ENCODE peak calls at places on chromosomes 12 and 14, in five cellular contexts. One of them, this sample, is unnamed.

GRCh38 chr14:80491131-80491530 is 279.8 kb upstream of the DIO2 start:
- DNase-seq in GM19239: no peak
- DNase-seq in NCI-H146: peak; percentile 77
- DNase-seq in NCI-H2081: peak; percentile 72
- DNase-seq in AML-193: no peak
- DNase-seq in this sample: no peak

GRCh38 chr12:11016937-11017336 is 5.5 kb downstream of the TAS2R19 start:
- DNase-seq in NCI-H2081: no peak
- DNase-seq in GM19239: no peak
- DNase-seq in AML-193: no peak
- DNase-seq in NCI-H146: no peak
- DNase-seq in this sample: no peak

GRCh38 chr14:97625512-97625911 is 828.3 kb downstream of the VRK1 start:
- DNase-seq in NCI-H2081: no peak
- DNase-seq in AML-193: no peak
- DNase-seq in NCI-H146: no peak
- DNase-seq in GM19239: no peak
- DNase-seq in this sample: no peak

GRCh38 chr12:52956987-52957386 is 8.1 kb downstream of the KRT18 start:
- DNase-seq in AML-193: no peak
- DNase-seq in GM19239: no peak
- DNase-seq in NCI-H146: peak; percentile 92
- DNase-seq in NCI-H2081: peak; percentile 67
- DNase-seq in this sample: no peak

GRCh38 chr12:115257791-115258190 is 573.8 kb upstream of the TBX3 start:
- DNase-seq in NCI-H146: no peak
- DNase-seq in GM19239: no peak
- DNase-seq in NCI-H2081: no peak
- DNase-seq in AML-193: no peak
- DNase-seq in this sample: peak; percentile 55

GRCh38 chr12:109875572-109876131 is 4.7 kb downstream of the GLTP start:
- DNase-seq in GM19239: no peak
- DNase-seq in NCI-H146: no peak
- DNase-seq in NCI-H2081: no peak
- DNase-seq in AML-193: no peak
- DNase-seq in this sample: no peak

GRCh38 chr12:55972045-55972843 is 1.6 kb upstream of the RAB5B start:
- DNase-seq in NCI-H146: no peak
- DNase-seq in GM19239: no peak
- DNase-seq in AML-193: no peak
- DNase-seq in NCI-H2081: no peak
- DNase-seq in this sample: no peak

GRCh38 chr12:53939141-53940108 is 794 bp downstream of the HOXC13 start:
- DNase-seq in AML-193: no peak
- DNase-seq in GM19239: no peak
- DNase-seq in NCI-H146: no peak
- DNase-seq in NCI-H2081: no peak
- DNase-seq in this sample: no peak

GRCh38 chr12:109020750-109021380 is at the start of gene SVOP:
- DNase-seq in GM19239: no peak
- DNase-seq in AML-193: no peak
- DNase-seq in NCI-H146: peak; percentile 91
- DNase-seq in NCI-H2081: peak; percentile 88
- DNase-seq in this sample: peak; percentile 40

GRCh38 chr12:52395761-52396434 is 10.2 kb downstream of the KRT82 start:
- DNase-seq in GM19239: no peak
- DNase-seq in NCI-H146: peak; percentile 81
- DNase-seq in NCI-H2081: peak; percentile 12
- DNase-seq in AML-193: no peak
- DNase-seq in this sample: no peak

GRCh38 chr12:67802723-67803122 is 154.2 kb downstream of the DYRK2 start:
- DNase-seq in NCI-H2081: no peak
- DNase-seq in AML-193: no peak
- DNase-seq in NCI-H146: no peak
- DNase-seq in GM19239: no peak
- DNase-seq in this sample: no peak

GRCh38 chr12:132359971-132360370 is 30.6 kb upstream of the GALNT9 start:
- DNase-seq in NCI-H2081: no peak
- DNase-seq in AML-193: no peak
- DNase-seq in NCI-H146: no peak
- DNase-seq in GM19239: no peak
- DNase-seq in this sample: no peak

GRCh38 chr12:11716794-11717532 is 67.5 kb downstream of the ETV6 start:
- DNase-seq in NCI-H2081: peak; percentile 73
- DNase-seq in GM19239: no peak
- DNase-seq in AML-193: no peak
- DNase-seq in NCI-H146: peak; percentile 66
- DNase-seq in this sample: no peak

GRCh38 chr12:98803468-98804209 is 158.5 kb downstream of the APAF1 start:
- DNase-seq in NCI-H146: no peak
- DNase-seq in GM19239: no peak
- DNase-seq in NCI-H2081: no peak
- DNase-seq in AML-193: no peak
- DNase-seq in this sample: no peak

GRCh38 chr12:2461046-2461445 is 333.7 kb upstream of the FKBP4 start:
- DNase-seq in NCI-H2081: no peak
- DNase-seq in GM19239: no peak
- DNase-seq in AML-193: no peak
- DNase-seq in NCI-H146: no peak
- DNase-seq in this sample: no peak

GRCh38 chr14:93005838-93006237 is 82.9 kb downstream of the CHGA start:
- DNase-seq in NCI-H146: no peak
- DNase-seq in AML-193: no peak
- DNase-seq in NCI-H2081: no peak
- DNase-seq in GM19239: no peak
- DNase-seq in this sample: no peak

GRCh38 chr12:54868690-54869089 is 14.4 kb downstream of the MUCL1 start:
- DNase-seq in AML-193: no peak
- DNase-seq in NCI-H146: no peak
- DNase-seq in NCI-H2081: no peak
- DNase-seq in GM19239: no peak
- DNase-seq in this sample: no peak